ENCODE peak calls at places on chromosomes 13 and 19, in nine cellular contexts. One of them, this sample, is unnamed.

GRCh38 chr13:112790735-112791641 is 101.2 kb downstream of the ATP11A start:
- DNase-seq in fibroblast of lung: peak
- DNase-seq in HL-60: no peak
- DNase-seq in esophagus squamous epithelium: no peak
- DNase-seq in sigmoid colon: no peak
- DNase-seq in brain microvascular endothelial cell: no peak
- DNase-seq in psoas muscle: no peak
- DNase-seq in cardiac muscle cell: no peak
- DNase-seq in foreskin keratinocyte: no peak
- DNase-seq in this sample: no peak

GRCh38 chr19:47190167-47190727 is 40.8 kb downstream of the BBC3 start:
- DNase-seq in brain microvascular endothelial cell: peak
- DNase-seq in fibroblast of lung: peak
- DNase-seq in cardiac muscle cell: peak
- DNase-seq in sigmoid colon: peak
- DNase-seq in HL-60: no peak
- DNase-seq in foreskin keratinocyte: peak
- DNase-seq in psoas muscle: peak
- DNase-seq in esophagus squamous epithelium: no peak
- DNase-seq in this sample: peak

GRCh38 chr13:111961793-111962192 is 105.2 kb upstream of the SOX1 start:
- DNase-seq in cardiac muscle cell: no peak
- DNase-seq in psoas muscle: no peak
- DNase-seq in brain microvascular endothelial cell: no peak
- DNase-seq in HL-60: no peak
- DNase-seq in sigmoid colon: no peak
- DNase-seq in foreskin keratinocyte: no peak
- DNase-seq in fibroblast of lung: no peak
- DNase-seq in esophagus squamous epithelium: no peak
- DNase-seq in this sample: no peak

GRCh38 chr13:40383132-40383531 is 283.3 kb downstream of the FOXO1 start:
- DNase-seq in sigmoid colon: no peak
- DNase-seq in brain microvascular endothelial cell: no peak
- DNase-seq in esophagus squamous epithelium: no peak
- DNase-seq in cardiac muscle cell: no peak
- DNase-seq in psoas muscle: no peak
- DNase-seq in HL-60: no peak
- DNase-seq in fibroblast of lung: no peak
- DNase-seq in foreskin keratinocyte: peak
- DNase-seq in this sample: no peak

GRCh38 chr19:8352134-8352827 is 9.2 kb upstream of the KANK3 start:
- DNase-seq in sigmoid colon: no peak
- DNase-seq in cardiac muscle cell: no peak
- DNase-seq in fibroblast of lung: peak
- DNase-seq in brain microvascular endothelial cell: peak
- DNase-seq in psoas muscle: no peak
- DNase-seq in foreskin keratinocyte: no peak
- DNase-seq in esophagus squamous epithelium: no peak
- DNase-seq in HL-60: no peak
- DNase-seq in this sample: no peak

GRCh38 chr19:10780368-10780767 is 55.6 kb downstream of the TMED1 start:
- DNase-seq in cardiac muscle cell: no peak
- DNase-seq in foreskin keratinocyte: no peak
- DNase-seq in HL-60: peak
- DNase-seq in sigmoid colon: peak
- DNase-seq in brain microvascular endothelial cell: peak
- DNase-seq in esophagus squamous epithelium: peak
- DNase-seq in psoas muscle: peak
- DNase-seq in fibroblast of lung: peak
- DNase-seq in this sample: peak

GRCh38 chr19:28130066-28130511 is 1082.9 kb downstream of the UQCRFS1 start:
- DNase-seq in sigmoid colon: no peak
- DNase-seq in cardiac muscle cell: peak
- DNase-seq in HL-60: no peak
- DNase-seq in psoas muscle: no peak
- DNase-seq in esophagus squamous epithelium: no peak
- DNase-seq in fibroblast of lung: no peak
- DNase-seq in brain microvascular endothelial cell: no peak
- DNase-seq in foreskin keratinocyte: no peak
- DNase-seq in this sample: no peak

GRCh38 chr19:10551698-10552301 is 8.1 kb downstream of the ATG4D start:
- DNase-seq in esophagus squamous epithelium: no peak
- DNase-seq in psoas muscle: no peak
- DNase-seq in brain microvascular endothelial cell: no peak
- DNase-seq in fibroblast of lung: no peak
- DNase-seq in sigmoid colon: no peak
- DNase-seq in cardiac muscle cell: no peak
- DNase-seq in foreskin keratinocyte: peak
- DNase-seq in HL-60: peak
- DNase-seq in this sample: no peak

GRCh38 chr13:48532146-48532472 is 771 bp downstream of the RCBTB2 start:
- DNase-seq in psoas muscle: no peak
- DNase-seq in esophagus squamous epithelium: no peak
- DNase-seq in cardiac muscle cell: no peak
- DNase-seq in fibroblast of lung: peak
- DNase-seq in sigmoid colon: no peak
- DNase-seq in brain microvascular endothelial cell: no peak
- DNase-seq in HL-60: no peak
- DNase-seq in foreskin keratinocyte: no peak
- DNase-seq in this sample: no peak

GRCh38 chr13:67130444-67130843 is 99.7 kb downstream of the PCDH9 start:
- DNase-seq in esophagus squamous epithelium: no peak
- DNase-seq in cardiac muscle cell: no peak
- DNase-seq in fibroblast of lung: no peak
- DNase-seq in foreskin keratinocyte: no peak
- DNase-seq in psoas muscle: no peak
- DNase-seq in sigmoid colon: no peak
- DNase-seq in HL-60: no peak
- DNase-seq in brain microvascular endothelial cell: no peak
- DNase-seq in this sample: no peak

GRCh38 chr13:95743192-95743591 is 66.3 kb downstream of the DNAJC3 start:
- DNase-seq in brain microvascular endothelial cell: no peak
- DNase-seq in fibroblast of lung: no peak
- DNase-seq in HL-60: no peak
- DNase-seq in esophagus squamous epithelium: no peak
- DNase-seq in cardiac muscle cell: no peak
- DNase-seq in sigmoid colon: no peak
- DNase-seq in foreskin keratinocyte: no peak
- DNase-seq in psoas muscle: no peak
- DNase-seq in this sample: no peak

GRCh38 chr19:19256072-19256969 is 16.8 kb downstream of the TM6SF2 start:
- DNase-seq in foreskin keratinocyte: no peak
- DNase-seq in brain microvascular endothelial cell: no peak
- DNase-seq in sigmoid colon: no peak
- DNase-seq in esophagus squamous epithelium: no peak
- DNase-seq in fibroblast of lung: no peak
- DNase-seq in cardiac muscle cell: no peak
- DNase-seq in psoas muscle: no peak
- DNase-seq in HL-60: peak
- DNase-seq in this sample: no peak

GRCh38 chr13:113155201-113155600 is 3.2 kb upstream of the PROZ start:
- DNase-seq in brain microvascular endothelial cell: no peak
- DNase-seq in HL-60: peak
- DNase-seq in sigmoid colon: no peak
- DNase-seq in foreskin keratinocyte: no peak
- DNase-seq in psoas muscle: no peak
- DNase-seq in cardiac muscle cell: no peak
- DNase-seq in fibroblast of lung: no peak
- DNase-seq in esophagus squamous epithelium: no peak
- DNase-seq in this sample: no peak

GRCh38 chr19:38478273-38478971 is 44.9 kb downstream of the RYR1 start:
- DNase-seq in esophagus squamous epithelium: no peak
- DNase-seq in brain microvascular endothelial cell: peak
- DNase-seq in foreskin keratinocyte: no peak
- DNase-seq in fibroblast of lung: no peak
- DNase-seq in sigmoid colon: no peak
- DNase-seq in psoas muscle: no peak
- DNase-seq in cardiac muscle cell: peak
- DNase-seq in HL-60: no peak
- DNase-seq in this sample: no peak

GRCh38 chr13:43180837-43181236 is 157.5 kb downstream of the DNAJC15 start:
- DNase-seq in sigmoid colon: no peak
- DNase-seq in esophagus squamous epithelium: no peak
- DNase-seq in HL-60: no peak
- DNase-seq in cardiac muscle cell: no peak
- DNase-seq in fibroblast of lung: no peak
- DNase-seq in brain microvascular endothelial cell: no peak
- DNase-seq in psoas muscle: no peak
- DNase-seq in foreskin keratinocyte: no peak
- DNase-seq in this sample: no peak

GRCh38 chr19:16587031-16588023 is 15.1 kb upstream of the SLC35E1 start:
- DNase-seq in esophagus squamous epithelium: no peak
- DNase-seq in HL-60: peak
- DNase-seq in foreskin keratinocyte: peak
- DNase-seq in sigmoid colon: no peak
- DNase-seq in psoas muscle: no peak
- DNase-seq in brain microvascular endothelial cell: peak
- DNase-seq in cardiac muscle cell: peak
- DNase-seq in fibroblast of lung: peak
- DNase-seq in this sample: no peak

GRCh38 chr13:77329133-77330008 is 2.5 kb upstream of the MYCBP2 start:
- DNase-seq in fibroblast of lung: peak
- DNase-seq in esophagus squamous epithelium: peak
- DNase-seq in foreskin keratinocyte: peak
- DNase-seq in sigmoid colon: peak
- DNase-seq in brain microvascular endothelial cell: peak
- DNase-seq in psoas muscle: peak
- DNase-seq in cardiac muscle cell: peak
- DNase-seq in HL-60: peak
- DNase-seq in this sample: peak
- TF ChIP-seq CTCF in fibroblast of lung: no peak
- TF ChIP-seq CTCF in esophagus squamous epithelium: no peak
- TF ChIP-seq CTCF in foreskin keratinocyte: no peak
- TF ChIP-seq CTCF in sigmoid colon: no peak
- TF ChIP-seq CTCF in brain microvascular endothelial cell: no peak
- TF ChIP-seq CTCF in psoas muscle: no peak
- TF ChIP-seq CTCF in cardiac muscle cell: no peak
- TF ChIP-seq CTCF in HL-60: no peak
- TF ChIP-seq CTCF in this sample: no peak

DNA sequence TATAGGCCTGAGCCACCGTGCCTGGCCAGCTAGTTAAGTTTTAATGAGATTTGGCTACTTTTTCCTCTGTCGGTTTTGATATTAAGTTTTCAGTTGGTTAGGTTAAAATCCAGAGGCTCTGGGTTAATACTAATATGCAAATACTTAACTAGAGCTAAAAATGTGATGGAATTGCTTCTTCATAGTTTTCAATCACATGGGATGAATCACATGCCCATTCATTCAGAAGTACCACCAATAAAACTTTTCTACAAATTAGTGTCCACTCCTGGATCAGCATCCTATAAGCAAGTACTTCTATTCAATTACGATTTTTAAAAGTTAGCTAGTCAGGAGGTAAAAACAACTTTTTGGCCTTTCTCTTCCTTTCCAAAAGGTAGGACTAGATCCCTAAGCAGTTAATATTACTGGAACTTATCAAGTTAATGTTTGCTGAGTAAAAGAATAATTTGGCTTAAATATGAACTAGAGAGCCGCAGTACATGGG is 4.3 kb downstream of the SLC25A30 start:
- DNase-seq in esophagus squamous epithelium: no peak
- DNase-seq in cardiac muscle cell: no peak
- DNase-seq in brain microvascular endothelial cell: no peak
- DNase-seq in foreskin keratinocyte: peak
- DNase-seq in fibroblast of lung: peak
- DNase-seq in HL-60: no peak
- DNase-seq in psoas muscle: no peak
- DNase-seq in sigmoid colon: no peak
- DNase-seq in this sample: no peak
- H3K27ac ChIP-seq in esophagus squamous epithelium: peak
- H3K27ac ChIP-seq in cardiac muscle cell: no peak
- H3K27ac ChIP-seq in brain microvascular endothelial cell: no peak
- H3K27ac ChIP-seq in foreskin keratinocyte: no peak
- H3K27ac ChIP-seq in fibroblast of lung: peak
- H3K27ac ChIP-seq in HL-60: no peak
- H3K27ac ChIP-seq in psoas muscle: peak
- H3K27ac ChIP-seq in sigmoid colon: peak
- H3K27ac ChIP-seq in this sample: peak

DNA sequence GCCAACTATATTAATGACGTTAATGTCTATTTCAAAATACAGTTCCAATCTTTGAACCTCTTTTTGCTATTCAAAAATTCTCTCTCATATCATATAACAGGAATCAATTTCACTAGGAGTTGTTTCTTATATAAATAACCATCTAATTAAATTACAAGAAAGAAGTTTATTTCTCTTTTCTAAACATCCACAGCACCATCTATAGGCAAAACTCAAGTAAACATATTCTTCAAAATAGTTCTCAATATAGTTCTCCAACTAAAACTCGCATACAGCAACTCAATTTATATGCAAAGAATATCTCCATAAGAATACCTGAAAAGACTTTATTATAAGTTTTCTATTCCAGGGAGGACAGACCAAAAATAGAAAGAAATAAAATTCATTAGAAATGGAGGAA is 65.6 kb downstream of the RBM26 start:
- DNase-seq in fibroblast of lung: no peak
- DNase-seq in esophagus squamous epithelium: no peak
- DNase-seq in HL-60: no peak
- DNase-seq in cardiac muscle cell: no peak
- DNase-seq in brain microvascular endothelial cell: no peak
- DNase-seq in foreskin keratinocyte: no peak
- DNase-seq in sigmoid colon: no peak
- DNase-seq in psoas muscle: no peak
- DNase-seq in this sample: no peak
- TF ChIP-seq CTCF in fibroblast of lung: no peak
- TF ChIP-seq CTCF in esophagus squamous epithelium: no peak
- TF ChIP-seq CTCF in HL-60: no peak
- TF ChIP-seq CTCF in cardiac muscle cell: no peak
- TF ChIP-seq CTCF in brain microvascular endothelial cell: no peak
- TF ChIP-seq CTCF in foreskin keratinocyte: peak
- TF ChIP-seq CTCF in sigmoid colon: no peak
- TF ChIP-seq CTCF in psoas muscle: no peak
- TF ChIP-seq CTCF in this sample: no peak

DNA sequence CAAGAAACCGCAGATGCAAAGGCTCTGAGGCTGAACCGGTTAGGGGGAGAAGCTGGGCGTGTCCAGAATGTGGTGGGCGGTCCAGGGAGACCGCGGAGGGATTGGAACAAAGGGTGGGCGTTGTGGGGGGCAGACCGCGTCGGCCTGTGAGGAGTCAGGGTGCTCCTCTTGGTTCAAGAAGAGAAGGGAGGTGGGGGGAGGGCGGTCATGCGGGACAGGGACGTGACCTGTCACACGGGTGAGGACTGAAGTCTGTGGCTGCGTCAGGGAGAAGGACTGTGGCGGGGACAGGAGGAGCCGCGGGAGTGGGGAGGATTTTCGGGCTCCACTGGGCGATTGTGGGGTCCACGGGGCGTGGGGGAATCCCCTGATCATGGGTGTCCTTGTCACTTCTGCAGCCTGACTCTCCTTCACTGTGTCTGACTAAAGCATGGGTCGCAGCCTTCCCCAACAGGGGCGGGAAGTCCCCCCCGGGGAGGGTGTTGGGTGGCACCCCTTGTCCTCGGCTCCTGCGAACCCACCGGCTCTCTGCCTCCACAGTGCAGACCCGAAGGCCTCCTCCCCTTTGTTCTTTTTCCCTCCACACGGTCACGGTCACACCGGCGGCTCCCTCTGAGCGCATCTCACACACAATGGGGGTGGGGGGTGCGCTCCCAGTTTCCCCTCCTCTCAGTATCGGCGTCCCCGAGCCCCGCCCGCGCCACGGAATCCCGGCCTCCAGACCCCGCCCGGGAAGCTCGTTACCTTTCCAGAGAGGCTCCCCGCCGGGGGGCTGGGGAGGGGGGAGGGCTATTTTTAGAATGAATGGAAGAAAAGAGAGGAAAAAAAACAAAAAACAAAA is 16.4 kb upstream of the KCNN1 start:
- DNase-seq in brain microvascular endothelial cell: no peak
- DNase-seq in fibroblast of lung: no peak
- DNase-seq in cardiac muscle cell: peak
- DNase-seq in esophagus squamous epithelium: no peak
- DNase-seq in HL-60: no peak
- DNase-seq in sigmoid colon: no peak
- DNase-seq in psoas muscle: no peak
- DNase-seq in foreskin keratinocyte: no peak
- DNase-seq in this sample: no peak
- H3K27ac ChIP-seq in brain microvascular endothelial cell: no peak
- H3K27ac ChIP-seq in fibroblast of lung: no peak
- H3K27ac ChIP-seq in cardiac muscle cell: no peak
- H3K27ac ChIP-seq in esophagus squamous epithelium: no peak
- H3K27ac ChIP-seq in HL-60: no peak
- H3K27ac ChIP-seq in sigmoid colon: no peak
- H3K27ac ChIP-seq in psoas muscle: no peak
- H3K27ac ChIP-seq in foreskin keratinocyte: no peak
- H3K27ac ChIP-seq in this sample: no peak

This sample was measured in breast epithelium.